ENCODE peak calls at places on chromosomes 12 and 14, in seven cellular contexts. T is endothelial cell; G is A549; W is stimulated activated CD4-positive, alpha-beta T cell treated with anti-CD3 and anti-CD28 coated beads, Interleukin-4, amount 100 ng/mL, for 24 hours; N is SW480; R is NCI-H1105; Y is NCI-H2171 treated with DMSO at 0.1 percent for 48 hours. U is an unnamed sample.

GRCh38 chr14:104115691-104116543 is 22.5 kb upstream of the KIF26A start:
- DNase-seq in T (no peak), G (no peak), W (no peak), N (peak; percentile 79), R (no peak), Y (no peak), U (no peak)

GRCh38 chr12:57215668-57216013 is 953 bp upstream of the NXPH4 start:
- DNase-seq in T (no peak), G (no peak), W (no peak), N (no peak), R (no peak), Y (no peak), U (peak; percentile 61)

GRCh38 chr12:121452356-121453021 is 52.6 kb downstream of the RNF34 start:
- DNase-seq in T (no peak), G (no peak), W (no peak), N (no peak), R (no peak), Y (no peak), U (no peak)

GRCh38 chr12:26857465-26858176 is 24.6 kb upstream of the ITPR2 start:
- DNase-seq in T (no peak), G (no peak), W (no peak), N (no peak), R (no peak), Y (no peak), U (no peak)

GRCh38 chr12:57239587-57240068 is 10.1 kb downstream of the SHMT2 start:
- DNase-seq in T (no peak), G (no peak), W (no peak), N (peak; percentile 55), R (no peak), Y (peak; percentile 68), U (no peak)

GRCh38 chr12:50275545-50275944 is 7.8 kb downstream of the LIMA1 start:
- DNase-seq in T (peak; percentile 18), G (no peak), W (no peak), N (no peak), R (no peak), Y (no peak), U (no peak)

GRCh38 chr12:95790025-95790911 is at the start of gene NTN4:
- DNase-seq in T (peak; percentile 40), G (peak; percentile 65), W (peak; percentile 7), N (peak; percentile 43), R (peak; percentile 40), Y (peak; percentile 20), U (peak; percentile 39)

GRCh38 chr12:109880938-109881337 is 597 bp upstream of the GLTP start:
- DNase-seq in T (no peak), G (no peak), W (peak; percentile 6), N (peak; percentile 16), R (no peak), Y (no peak), U (no peak)

GRCh38 chr12:94535614-94535932 is 75.9 kb upstream of the CEP83 start:
- DNase-seq in T (no peak), G (no peak), W (no peak), N (no peak), R (peak; percentile 34), Y (peak; percentile 77), U (no peak)

GRCh38 chr14:66920196-66920595 is 269.0 kb upstream of the GARIN2 start:
- DNase-seq in T (no peak), G (no peak), W (no peak), N (no peak), R (no peak), Y (no peak), U (no peak)

GRCh38 chr12:89544730-89545184 is 18.9 kb upstream of the POC1B start:
- DNase-seq in T (no peak), G (peak; percentile 69), W (no peak), N (peak; percentile 21), R (peak; percentile 13), Y (peak; percentile 81), U (no peak)

GRCh38 chr12:118446247-118446646 is 69.9 kb downstream of the SUDS3 start:
- DNase-seq in T (no peak), G (no peak), W (no peak), N (no peak), R (no peak), Y (no peak), U (no peak)

GRCh38 chr12:27525373-27525772 is 1.4 kb downstream of the PPFIBP1 start:
- DNase-seq in T (peak; percentile 41), G (peak; percentile 42), W (no peak), N (no peak), R (no peak), Y (no peak), U (no peak)

GRCh38 chr14:92471919-92472318 is 41.7 kb upstream of the RIN3 start:
- DNase-seq in T (no peak), G (peak; percentile 79), W (no peak), N (peak; percentile 95), R (no peak), Y (peak; percentile 66), U (no peak)

GRCh38 chr14:87461704-87462103 is 531.3 kb downstream of the GALC start:
- DNase-seq in T (no peak), G (no peak), W (no peak), N (no peak), R (no peak), Y (no peak), U (no peak)

GRCh38 chr12:13278249-13278787 is 81.8 kb downstream of the EMP1 start:
- DNase-seq in T (peak; percentile 88), G (peak; percentile 69), W (peak; percentile 60), N (peak; percentile 70), R (peak; percentile 69), Y (peak; percentile 32), U (peak; percentile 70)

GRCh38 chr12:13982010-13982409 is 608 bp upstream of the GRIN2B start:
- DNase-seq in T (peak; percentile 76), G (peak; percentile 81), W (no peak), N (peak; percentile 57), R (no peak), Y (no peak), U (peak; percentile 16)

GRCh38 chr12:102821149-102821548 is 95.9 kb downstream of the PAH start:
- DNase-seq in T (no peak), G (no peak), W (no peak), N (no peak), R (no peak), Y (no peak), U (no peak)

GRCh38 chr12:591571-592505 is 71.4 kb downstream of the NINJ2 start:
- DNase-seq in T (no peak), G (no peak), W (no peak), N (no peak), R (no peak), Y (peak; percentile 99), U (no peak)

GRCh38 chr12:53169644-53170043 is 10.9 kb upstream of the ZNF740 start:
- DNase-seq in T (no peak), G (no peak), W (no peak), N (no peak), R (no peak), Y (no peak), U (no peak)

GRCh38 chr12:65877836-65878235 is 53.6 kb downstream of the HMGA2 start:
- DNase-seq in T (no peak), G (no peak), W (no peak), N (no peak), R (no peak), Y (no peak), U (no peak)

GRCh38 chr14:79036506-79036905 is 866.3 kb downstream of the NRXN3 start:
- DNase-seq in T (no peak), G (no peak), W (no peak), N (no peak), R (no peak), Y (no peak), U (no peak)

GRCh38 chr14:99513183-99513694 is 32.0 kb downstream of the CCNK start:
- DNase-seq in T (no peak), G (no peak), W (no peak), N (no peak), R (no peak), Y (no peak), U (no peak)

GRCh38 chr14:100292776-100293461 is 13.3 kb downstream of the SLC25A29 start:
- DNase-seq in T (no peak), G (no peak), W (no peak), N (no peak), R (no peak), Y (no peak), U (no peak)

GRCh38 chr14:58245562-58245961 is 919 bp downstream of the PSMA3 start:
- DNase-seq in T (no peak), G (no peak), W (no peak), N (no peak), R (no peak), Y (no peak), U (no peak)

GRCh38 chr12:4852911-4853310 is 56.8 kb upstream of the KCNA1 start:
- DNase-seq in T (no peak), G (no peak), W (no peak), N (no peak), R (no peak), Y (no peak), U (no peak)

GRCh38 chr12:27946396-27946795 is 26.1 kb downstream of the PTHLH start:
- DNase-seq in T (no peak), G (no peak), W (no peak), N (no peak), R (no peak), Y (no peak), U (no peak)

GRCh38 chr12:65510584-65511050 is 232.1 kb downstream of the MSRB3 start:
- DNase-seq in T (no peak), G (no peak), W (no peak), N (peak; percentile 53), R (no peak), Y (no peak), U (no peak)

GRCh38 chr12:2084553-2085296 is 31.9 kb downstream of the CACNA1C start:
- DNase-seq in T (no peak), G (no peak), W (no peak), N (no peak), R (no peak), Y (peak; percentile 86), U (no peak)

GRCh38 chr12:63400746-63401145 is 249.7 kb upstream of the AVPR1A start:
- DNase-seq in T (no peak), G (peak; percentile 56), W (no peak), N (peak; percentile 23), R (peak; percentile 7), Y (no peak), U (no peak)

GRCh38 chr14:56878766-56879165 is 68.5 kb upstream of the OTX2 start:
- DNase-seq in T (no peak), G (no peak), W (no peak), N (no peak), R (no peak), Y (no peak), U (no peak)

GRCh38 chr14:60944206-60944605 is 36.7 kb downstream of the TRMT5 start:
- DNase-seq in T (no peak), G (no peak), W (no peak), N (no peak), R (no peak), Y (no peak), U (no peak)

GRCh38 chr12:5096241-5096880 is 52.7 kb downstream of the KCNA5 start:
- DNase-seq in T (no peak), G (no peak), W (no peak), N (peak; percentile 60), R (no peak), Y (no peak), U (no peak)

GRCh38 chr12:115097406-115097805 is 413.4 kb upstream of the TBX3 start:
- DNase-seq in T (no peak), G (no peak), W (no peak), N (no peak), R (no peak), Y (no peak), U (no peak)

GRCh38 chr12:50127546-50127945 is 15.5 kb downstream of the COX14 start:
- DNase-seq in T (no peak), G (no peak), W (no peak), N (no peak), R (peak; percentile 4), Y (peak; percentile 48), U (no peak)

GRCh38 chr14:80364274-80364673 is 153.0 kb upstream of the DIO2 start:
- DNase-seq in T (no peak), G (peak; percentile 59), W (no peak), N (peak; percentile 53), R (peak; percentile 9), Y (peak; percentile 57), U (no peak)